ENCODE peak calls at places on chromosomes 1 and 21, in four cellular contexts. Q, V, S and Y are unnamed samples.

GRCh38 chr1:196609114-196609737 is 986 bp upstream of the KCNT2 start:
- DNase-seq in Q (no peak), S (no peak), V (no peak), Y (peak; percentile 2)

GRCh38 chr1:234520908-234521801 is 42.2 kb upstream of the TARBP1 start:
- DNase-seq in Q (no peak), S (no peak), V (no peak), Y (no peak)

GRCh38 chr21:31310750-31311149 is 33.3 kb downstream of the TIAM1 start:
- DNase-seq in S (no peak), V (no peak), Q (peak; percentile 30), Y (no peak)

GRCh38 chr1:84366786-84367185 is 31.5 kb upstream of the DNASE2B start:
- DNase-seq in V (no peak), Q (no peak), S (no peak), Y (no peak)

GRCh38 chr1:22142315-22143064 is 407 bp downstream of the WNT4 start:
- DNase-seq in V (no peak), Q (no peak), S (no peak), Y (no peak)

GRCh38 chr1:245588250-245588649 is 433.5 kb downstream of the KIF26B start:
- DNase-seq in Q (no peak), V (no peak), S (no peak), Y (no peak)

GRCh38 chr1:112325504-112325903 is 70.5 kb upstream of the CTTNBP2NL start:
- DNase-seq in S (no peak), V (peak; percentile 47), Q (no peak), Y (no peak)

GRCh38 chr1:46747683-46748288 is 28.9 kb upstream of the EFCAB14 start:
- DNase-seq in Q (no peak), S (peak; percentile 53), V (peak; percentile 67), Y (peak; percentile 20)

GRCh38 chr1:7879228-7879627 is 26.4 kb upstream of the UTS2 start:
- DNase-seq in Q (no peak), V (no peak), S (no peak), Y (no peak)

DNA sequence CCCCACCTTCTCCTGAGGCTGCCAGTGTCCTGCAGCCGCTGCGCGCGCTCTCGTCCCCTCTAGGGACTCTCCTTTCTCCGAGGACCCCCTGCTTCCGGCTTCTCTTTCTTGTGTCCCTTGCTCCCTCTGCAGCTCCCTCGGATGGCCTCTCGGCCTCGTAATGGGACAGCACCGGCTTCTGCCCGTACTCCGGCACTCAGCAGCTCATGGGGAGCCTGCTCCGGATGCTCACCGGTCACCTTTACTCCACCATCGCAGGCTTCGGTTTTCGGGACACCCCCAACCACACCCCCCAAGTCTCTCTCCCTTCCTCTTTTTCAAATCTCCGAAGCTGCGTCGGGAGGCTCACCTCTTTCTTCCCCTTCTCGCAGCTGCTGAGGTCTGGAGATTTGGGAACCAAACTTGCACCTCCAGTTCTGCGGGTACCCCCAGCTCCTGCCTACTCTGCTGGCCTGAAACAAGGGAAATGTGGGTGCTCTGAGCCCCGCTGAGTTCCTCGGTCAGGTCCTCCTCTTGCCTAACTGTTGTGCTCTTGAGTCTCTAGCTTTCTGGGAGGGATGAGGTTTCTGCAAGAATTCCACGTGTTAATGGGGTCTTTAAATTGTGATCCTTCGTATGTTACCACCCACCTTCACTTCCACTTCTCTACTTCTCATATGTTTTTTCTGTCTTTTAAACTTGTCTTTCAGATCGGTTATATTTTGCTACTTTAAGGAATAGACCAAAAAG is 931 bp downstream of the CDC14A start:
- DNase-seq in Q (no peak), V (peak; percentile 52), S (peak; percentile 40), Y (no peak)
- TF ChIP-seq CTCF in Q (no peak), V (no peak), S (no peak), Y (no peak)

GRCh38 chr21:29939859-29940245 is at the start of gene GRIK1:
- DNase-seq in V (peak; percentile 60), S (no peak), Q (no peak), Y (no peak)
- H3K4me3 ChIP-seq in V (peak within 1 kb of the TSS; percentile 48), S (no peak within 1 kb of the TSS), Q (no peak within 1 kb of the TSS), Y (no peak within 1 kb of the TSS)

DNA sequence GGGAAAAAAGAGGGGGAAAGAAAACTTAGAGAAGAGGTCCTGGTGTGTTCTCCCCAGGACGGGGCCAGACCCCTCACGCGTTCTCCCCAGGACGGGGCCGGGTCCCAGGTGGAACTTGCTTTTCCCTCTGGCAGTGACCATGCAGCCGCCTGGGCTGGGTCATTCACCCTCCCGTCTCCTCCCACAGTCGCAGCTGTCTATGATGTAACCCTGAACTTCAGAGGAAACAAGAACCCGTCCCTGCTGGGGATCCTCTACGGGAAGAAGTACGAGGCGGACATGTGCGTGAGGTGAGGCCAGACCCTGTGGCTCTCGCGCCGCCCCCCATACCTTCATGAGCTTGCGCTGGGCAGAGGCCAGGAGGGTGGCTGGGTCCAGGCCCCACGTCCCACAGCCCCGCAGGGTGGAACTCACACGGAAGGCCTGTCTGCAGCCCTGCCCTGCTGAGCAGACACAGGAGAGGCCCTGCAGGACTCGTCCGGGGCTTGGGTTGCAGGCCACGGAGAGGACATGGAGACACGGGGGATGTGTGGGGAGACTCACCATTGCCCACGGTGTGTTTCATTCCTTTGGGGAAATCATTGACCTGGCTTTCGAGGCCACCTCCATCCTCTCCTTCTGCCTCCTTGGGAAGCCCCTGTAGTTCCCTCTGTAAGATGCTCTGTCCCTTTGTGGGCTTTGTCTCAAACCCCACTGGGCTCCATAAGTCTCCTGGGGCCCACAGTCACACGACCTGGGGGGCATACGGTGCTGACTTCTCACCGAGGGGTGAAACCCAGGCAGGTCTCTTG is 40.7 kb upstream of the TRAPPC10 start:
- DNase-seq in S (no peak), V (no peak), Q (no peak), Y (no peak)
- TF ChIP-seq CTCF in S (no peak), V (no peak), Q (no peak), Y (no peak)

GRCh38 chr1:9151326-9151860 is 22.5 kb upstream of the GPR157 start:
- DNase-seq in V (no peak), S (no peak), Q (no peak), Y (no peak)
- H3K4me3 ChIP-seq in V (no peak overlapping the region), S (no peak overlapping the region), Q (no peak overlapping the region), Y (no peak overlapping the region)

DNA sequence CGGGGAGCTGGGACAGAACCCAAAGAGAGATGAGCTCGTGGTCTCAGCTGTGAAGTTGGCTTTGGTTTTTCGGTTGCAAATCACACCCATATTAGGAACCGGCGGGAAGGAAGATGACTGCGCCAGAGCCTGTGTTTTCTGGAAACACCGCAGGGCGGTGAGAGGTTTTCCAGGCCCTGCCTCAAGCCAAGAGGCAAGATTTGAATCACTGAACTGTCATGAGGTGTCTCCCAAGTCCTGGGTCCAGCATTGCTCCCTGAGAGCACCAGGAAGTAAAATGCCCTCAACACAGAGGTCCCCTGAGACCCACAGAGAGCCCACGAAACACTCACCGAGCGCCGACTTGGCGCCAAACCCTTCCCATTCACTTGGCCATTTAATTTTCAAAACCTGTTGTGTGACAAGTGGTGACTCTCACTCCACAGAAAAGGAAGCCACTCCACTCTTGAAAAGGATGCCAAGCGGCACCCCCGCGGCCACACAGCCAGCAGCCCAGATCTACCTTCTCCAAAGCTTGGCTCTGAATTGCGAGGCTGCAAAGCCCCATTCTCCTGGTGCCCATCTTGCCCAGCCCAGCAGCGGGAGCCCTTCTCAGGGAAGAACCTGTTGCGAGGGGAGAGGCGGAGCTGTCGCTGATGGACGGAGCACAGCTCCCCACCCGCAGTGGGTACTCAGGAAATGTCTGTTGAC is 99.0 kb upstream of the RUNX3 start:
- DNase-seq in S (no peak), V (no peak), Q (no peak), Y (no peak)
- TF ChIP-seq CTCF in S (no peak), V (no peak), Q (no peak), Y (no peak)

GRCh38 chr21:35427320-35428040 is 378.4 kb upstream of the RUNX1 start:
- DNase-seq in S (peak; percentile 22), V (no peak), Q (no peak), Y (no peak)

GRCh38 chr21:35426897-35427296 is 377.8 kb upstream of the RUNX1 start:
- DNase-seq in V (no peak), Q (no peak), S (no peak), Y (no peak)

GRCh38 chr21:35428489-35428888 is 379.4 kb upstream of the RUNX1 start:
- DNase-seq in Q (no peak), V (no peak), S (peak; percentile 21), Y (no peak)

GRCh38 chr21:35428927-35429326 is 379.8 kb upstream of the RUNX1 start:
- DNase-seq in S (no peak), Q (no peak), V (no peak), Y (no peak)

GRCh38 chr21:35428041-35428400 is 378.9 kb upstream of the RUNX1 start:
- DNase-seq in S (no peak), Q (no peak), V (no peak), Y (no peak)
- H3K4me3 ChIP-seq in S (no peak overlapping the region), Q (no peak overlapping the region), V (no peak overlapping the region), Y (no peak overlapping the region)

DNA sequence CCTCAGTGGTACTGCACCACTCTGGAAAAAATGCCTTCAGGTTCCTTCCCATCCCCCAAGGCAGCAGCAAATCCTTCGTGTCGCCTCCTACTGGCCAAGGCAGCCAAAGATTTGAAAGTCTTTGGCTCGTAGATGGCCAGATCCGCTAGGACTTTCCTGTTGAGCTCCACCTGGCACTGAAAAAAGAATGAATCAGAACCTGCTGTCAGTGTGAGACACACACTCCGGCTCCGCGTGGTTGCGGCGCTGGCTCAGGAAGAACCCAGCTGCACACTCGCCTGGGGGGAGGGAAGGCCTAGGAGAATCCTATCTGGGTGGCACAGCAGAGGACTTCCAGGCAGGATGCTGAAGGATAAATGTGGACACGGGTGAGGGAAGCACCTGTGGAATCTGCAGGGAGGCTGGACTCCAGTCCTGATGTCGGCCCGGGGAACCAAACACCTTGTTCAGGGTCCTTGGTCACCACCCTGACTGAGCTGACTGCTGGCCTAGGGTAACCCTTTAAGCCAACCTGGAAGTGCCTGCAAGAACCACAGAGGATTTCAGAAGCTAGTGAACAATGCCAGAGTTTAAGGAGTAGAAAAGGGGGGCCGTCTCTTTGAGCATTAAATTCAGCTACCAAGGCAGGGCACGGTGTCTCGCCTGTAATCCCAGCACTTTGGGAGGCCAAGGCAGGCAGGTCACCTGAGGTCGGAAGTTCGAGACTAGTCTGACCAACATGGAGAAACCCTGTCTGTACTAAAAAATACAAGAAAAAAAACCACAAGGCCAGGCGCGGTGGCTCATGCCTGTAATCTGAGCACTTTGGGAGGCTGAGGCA is 3.2 kb upstream of the CCNL2 start:
- DNase-seq in V (peak; percentile 76), S (peak; percentile 66), Q (peak; percentile 88), Y (peak; percentile 41)
- TF ChIP-seq CTCF in V (peak; percentile 75), S (no peak), Q (peak; percentile 81), Y (peak; percentile 78)

DNA sequence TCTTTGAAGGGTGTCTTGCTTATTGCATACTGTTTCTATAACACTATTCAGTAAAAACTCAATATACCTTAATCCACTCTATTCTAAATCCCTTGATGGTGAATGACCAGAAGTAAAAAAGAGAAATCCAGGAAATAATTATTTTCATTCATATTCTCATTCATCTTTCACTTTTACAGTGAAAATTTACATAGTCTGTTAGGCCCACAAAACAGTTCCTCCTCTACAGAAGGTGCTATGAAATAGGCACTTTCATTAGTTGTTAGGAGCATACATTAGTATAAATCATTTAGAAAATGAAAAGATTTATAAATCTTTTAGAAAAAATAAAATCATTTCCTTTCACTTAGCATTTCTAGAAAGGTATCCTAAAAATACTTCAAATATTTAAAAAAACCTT is 115.1 kb downstream of the LHX4 start:
- DNase-seq in Q (no peak), S (no peak), V (no peak), Y (no peak)
- H3K4me3 ChIP-seq in Q (no peak overlapping the region), S (no peak overlapping the region), V (no peak overlapping the region), Y (no peak overlapping the region)